ENCODE peak calls at places on chromosomes 5 and 9, in six cellular contexts. C is IMR-90, F is heart right ventricle, U is lung, I is uterus, L is HCT116. O is an unnamed sample. For H3K4me1, the result is how much of the 10 kb centered on the place peaks cover.

GRCh38 chr9:72592501-72593403 is 71.3 kb downstream of the TMC1 start:
- DNase-seq in C (peak), F (no peak), I (no peak), U (no peak), L (no peak), O (no peak)

GRCh38 chr9:24045150-24045549 is 219.1 kb upstream of the ELAVL2 start:
- DNase-seq in F (no peak), C (no peak), U (no peak), L (no peak), I (no peak), O (no peak)

GRCh38 chr9:134463293-134463692 is 137.0 kb downstream of the RXRA start:
- DNase-seq in U (no peak), C (no peak), L (no peak), F (no peak), I (no peak), O (no peak)

GRCh38 chr5:140133514-140134167 is 7.9 kb downstream of the IGIP start:
- DNase-seq in L (no peak), U (no peak), F (no peak), I (no peak), C (no peak), O (no peak)

GRCh38 chr5:135212361-135213033 is 178.5 kb upstream of the PITX1 start:
- DNase-seq in U (peak), F (no peak), C (no peak), I (no peak), L (no peak), O (no peak)

GRCh38 chr5:115844321-115844817 is 2.6 kb downstream of the AP3S1 start:
- DNase-seq in L (no peak), C (no peak), F (no peak), U (no peak), I (no peak), O (no peak)

GRCh38 chr5:107456281-107456715 is 214.4 kb downstream of the EFNA5 start:
- DNase-seq in U (no peak), C (peak), L (no peak), I (no peak), F (no peak), O (no peak)

GRCh38 chr9:137720571-137721110 is 101.8 kb downstream of the EHMT1 start:
- DNase-seq in U (no peak), L (no peak), F (no peak), I (no peak), C (no peak), O (peak)

GRCh38 chr5:118726891-118727290 is 261.5 kb downstream of the DTWD2 start:
- DNase-seq in U (no peak), I (no peak), F (no peak), C (no peak), L (no peak), O (no peak)

GRCh38 chr9:86242012-86242411 is 17.4 kb downstream of the C9orf153 start:
- DNase-seq in C (no peak), F (no peak), I (no peak), L (no peak), U (no peak), O (no peak)

GRCh38 chr9:22102347-22103053 is 93.4 kb upstream of the CDKN2B start:
- DNase-seq in I (no peak), L (no peak), F (no peak), U (no peak), C (no peak), O (no peak)

GRCh38 chr9:114769664-114770063 is 36.2 kb downstream of the TNFSF15 start:
- DNase-seq in C (peak), F (no peak), L (no peak), U (no peak), I (no peak), O (no peak)

GRCh38 chr9:90870646-90871326 is 69.2 kb downstream of the SYK start:
- DNase-seq in L (peak), U (peak), F (no peak), I (no peak), C (peak), O (no peak)

GRCh38 chr5:90386099-90386710 is 23.4 kb downstream of the CETN3 start:
- DNase-seq in F (no peak), L (peak), C (peak), I (no peak), U (no peak), O (no peak)

GRCh38 chr5:90020575-90021535 is 388.7 kb downstream of the CETN3 start:
- DNase-seq in C (peak), L (peak), F (no peak), U (no peak), I (no peak), O (no peak)

GRCh38 chr5:174503461-174504265 is 220.7 kb upstream of the MSX2 start:
- DNase-seq in L (peak), I (no peak), C (peak), F (no peak), U (no peak), O (peak)

GRCh38 chr5:3384531-3384930 is 211.1 kb upstream of the IRX1 start:
- DNase-seq in I (no peak), L (no peak), U (no peak), F (no peak), C (no peak), O (no peak)

GRCh38 chr5:6504677-6505414 is 56.2 kb downstream of the UBE2QL1 start:
- DNase-seq in C (peak), L (no peak), I (no peak), F (no peak), U (no peak), O (no peak)

GRCh38 chr9:115138151-115138550 is 20.2 kb upstream of the TNC start:
- DNase-seq in L (no peak), U (no peak), F (no peak), I (no peak), C (peak), O (no peak)

GRCh38 chr5:1763548-1763911 is 36.1 kb downstream of the MRPL36 start:
- DNase-seq in U (no peak), F (peak), C (peak), I (peak), L (peak), O (peak)

GRCh38 chr9:87792831-87793288 is 66.9 kb downstream of the CTSL start:
- DNase-seq in U (peak), C (peak), I (peak), L (peak), F (peak), O (no peak)

GRCh38 chr5:77218263-77218662 is 7.8 kb downstream of the PDE8B start:
- DNase-seq in L (no peak), I (no peak), U (no peak), C (no peak), F (no peak), O (no peak)

GRCh38 chr5:108521841-108522506 is 140.1 kb upstream of the FBXL17 start:
- DNase-seq in L (peak), U (no peak), I (no peak), C (peak), F (no peak), O (no peak)

GRCh38 chr9:134863306-134863902 is 17.2 kb upstream of the FCN2 start:
- DNase-seq in L (no peak), F (no peak), U (no peak), C (no peak), I (no peak), O (no peak)

GRCh38 chr5:30051976-30052375 is 1141.5 kb upstream of the CDH6 start:
- DNase-seq in F (no peak), C (no peak), I (no peak), U (no peak), L (no peak), O (no peak)

GRCh38 chr9:79616013-79616412 is 44.2 kb downstream of the TLE4 start:
- DNase-seq in I (no peak), C (peak), U (no peak), L (no peak), F (no peak), O (no peak)

GRCh38 chr9:4750021-4750673 is 9.1 kb upstream of the AK3 start:
- DNase-seq in I (no peak), U (no peak), C (peak), L (no peak), F (no peak), O (no peak)

GRCh38 chr5:148957591-148958202 is 105.2 kb downstream of the SH3TC2 start:
- DNase-seq in U (no peak), F (no peak), C (peak), I (no peak), L (no peak), O (no peak)

GRCh38 chr5:172187118-172188032 is 649 bp downstream of the STK10 start:
- DNase-seq in U (peak), F (peak), C (peak), I (peak), L (peak), O (peak)

GRCh38 chr9:129626944-129627297 is 958 bp downstream of the NTMT1 start:
- DNase-seq in U (no peak), F (no peak), I (no peak), L (no peak), C (peak), O (no peak)

DNA sequence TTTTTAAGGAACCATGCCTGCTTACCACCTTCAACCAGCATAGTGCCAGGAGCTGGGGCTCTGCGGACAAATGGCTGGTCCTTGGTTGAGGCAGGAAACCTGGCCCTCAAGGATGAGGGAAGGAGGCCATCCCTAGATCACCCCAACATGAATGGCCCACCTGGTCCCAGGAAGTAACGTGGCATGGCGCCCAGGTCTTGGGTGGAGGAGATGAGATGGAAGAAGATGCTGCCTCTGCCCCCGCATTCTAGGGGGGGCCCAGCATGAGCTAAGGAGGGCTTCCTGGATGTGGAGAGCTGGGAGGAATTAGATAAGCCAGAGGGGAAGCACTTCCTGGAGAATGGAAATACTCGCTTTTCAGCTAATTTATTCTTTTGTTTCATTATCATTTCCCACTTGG is 95.0 kb downstream of the DAB2IP start:
- DNase-seq in I (no peak), C (no peak), F (no peak), U (no peak), L (no peak), O (no peak)
- H3K4me1 ChIP-seq in I (under half), C (under half), F (half or more), U (under half), L (half or more), O (under half)

GRCh38 chr9:74810200-74810599 is 77.5 kb downstream of the TRPM6 start:
- DNase-seq in F (no peak), C (no peak), I (no peak), U (no peak), L (no peak), O (no peak)
- H3K27ac ChIP-seq in F (no peak), C (no peak), I (no peak), U (no peak), L (no peak), O (no peak)

GRCh38 chr5:150075806-150076205 is 10.5 kb downstream of the CSF1R start:
- DNase-seq in L (no peak), F (no peak), C (no peak), U (no peak), I (no peak), O (no peak)
- TF ChIP-seq CTCF in L (peak), F (no peak), C (no peak), U (no peak), I (no peak), O (no peak)

GRCh38 chr5:180636016-180636402 is 13.4 kb downstream of the FLT4 start:
- DNase-seq in F (no peak), C (no peak), U (no peak), I (no peak), L (no peak), O (peak)

GRCh38 chr5:180639287-180639686 is 10.1 kb downstream of the FLT4 start:
- DNase-seq in U (no peak), C (no peak), I (no peak), F (no peak), L (no peak), O (no peak)

GRCh38 chr5:180637962-180638680 is 11.3 kb downstream of the FLT4 start:
- DNase-seq in C (no peak), L (no peak), I (no peak), U (no peak), F (no peak), O (no peak)

GRCh38 chr5:180633283-180634177 is 15.9 kb downstream of the FLT4 start:
- DNase-seq in U (no peak), I (no peak), F (no peak), C (no peak), L (no peak), O (peak)

DNA sequence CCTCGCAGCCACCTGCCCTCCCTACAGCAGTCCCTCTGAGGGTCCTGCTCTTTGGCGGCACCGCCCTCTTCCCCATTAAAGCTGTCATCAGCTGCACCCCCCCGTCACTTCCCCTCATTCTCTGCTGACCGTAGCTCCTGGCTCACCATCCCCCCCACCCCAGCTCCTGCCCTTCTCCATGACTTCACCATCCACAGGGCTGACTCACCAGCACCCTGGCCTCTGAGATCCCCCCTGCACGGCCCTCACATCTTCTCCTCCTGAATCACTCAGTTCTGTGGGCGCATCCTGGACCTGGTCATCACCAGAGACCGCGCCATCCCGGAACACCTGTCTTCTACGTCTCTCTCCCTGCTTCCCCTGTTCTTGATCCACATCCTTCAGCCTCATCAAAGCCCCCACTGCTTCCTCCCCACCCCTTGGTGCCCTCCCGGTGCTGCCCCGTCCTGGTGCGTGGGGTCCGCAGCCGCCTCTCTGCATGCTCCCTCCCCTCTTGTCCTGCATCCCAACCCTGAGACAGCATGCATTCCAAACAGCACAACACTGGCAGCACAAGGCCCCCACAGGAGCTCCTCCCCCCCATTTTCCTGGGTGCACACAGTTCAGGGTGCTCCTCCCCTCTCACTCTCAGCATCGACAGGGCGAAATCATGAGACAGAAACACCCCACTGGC is 12.9 kb downstream of the FLT4 start:
- DNase-seq in I (no peak), C (peak), L (no peak), F (no peak), U (no peak), O (peak)
- H3K4me1 ChIP-seq in I (under half), C (under half), L (under half), F (under half), U (under half), O (under half)

GRCh38 chr9:19155106-19155999 is 28.1 kb upstream of the PLIN2 start:
- DNase-seq in F (no peak), L (no peak), I (no peak), U (no peak), C (no peak), O (no peak)
- H3K27ac ChIP-seq in F (no peak), L (no peak), I (peak), U (peak), C (no peak), O (no peak)

DNA sequence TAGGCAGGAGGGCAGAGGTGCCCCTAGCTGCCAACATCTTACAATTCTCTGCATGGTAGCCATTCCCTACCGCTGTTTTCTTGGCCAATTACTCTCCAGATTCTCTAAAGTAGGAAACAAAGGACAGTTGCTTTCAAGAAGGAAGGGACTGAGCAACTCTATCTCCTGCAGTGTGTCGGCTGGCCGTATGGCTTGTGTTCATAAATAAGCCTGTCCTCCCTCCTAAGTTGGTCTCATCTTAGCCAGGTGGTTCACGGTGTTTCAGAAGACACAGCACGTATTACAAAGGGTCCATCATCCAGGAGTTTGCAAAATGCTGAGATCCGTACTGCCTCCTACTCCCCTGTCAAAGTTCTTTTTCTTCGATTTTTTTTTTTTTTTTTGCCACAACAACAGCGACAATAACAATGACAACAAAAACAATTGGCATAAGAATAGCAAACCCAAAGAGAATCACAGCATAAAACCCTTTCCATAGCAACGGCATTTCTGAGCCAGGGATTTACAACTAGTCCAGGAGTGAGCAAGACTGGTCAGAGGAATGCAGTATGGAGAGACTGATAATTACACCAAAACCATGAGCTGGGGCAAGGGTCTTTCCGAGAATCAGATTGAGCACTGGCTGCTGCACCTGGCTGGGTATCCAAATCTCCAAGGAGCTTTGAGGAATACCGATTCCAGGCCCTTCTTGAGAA is 212.8 kb downstream of the SLIT3 start:
- DNase-seq in C (no peak), F (no peak), L (no peak), I (no peak), U (no peak), O (no peak)
- TF ChIP-seq CTCF in C (no peak), F (no peak), L (no peak), I (no peak), U (no peak), O (no peak)